ENCODE peak calls at places on chromosomes 12 and 14, in nine cellular contexts. One of them, this sample, is unnamed.

GRCh38 chr14:68449565-68450295 is 343.1 kb downstream of the ZFP36L1 start:
- DNase-seq in testis: no peak
- DNase-seq in ovary: no peak
- DNase-seq in heart left ventricle: no peak
- DNase-seq in sigmoid colon: no peak
- DNase-seq in endothelial cell of umbilical vein: no peak
- DNase-seq in body of pancreas: no peak
- DNase-seq in tibial nerve: no peak
- DNase-seq in stomach: no peak
- DNase-seq in this sample: no peak

GRCh38 chr12:67320614-67321305 is 51.6 kb downstream of the CAND1 start:
- DNase-seq in testis: no peak
- DNase-seq in ovary: no peak
- DNase-seq in heart left ventricle: no peak
- DNase-seq in sigmoid colon: no peak
- DNase-seq in endothelial cell of umbilical vein: no peak
- DNase-seq in body of pancreas: no peak
- DNase-seq in tibial nerve: no peak
- DNase-seq in stomach: no peak
- DNase-seq in this sample: no peak

GRCh38 chr12:31833541-31833840 is 104.7 kb upstream of the AMN1 start:
- DNase-seq in testis: no peak
- DNase-seq in ovary: no peak
- DNase-seq in heart left ventricle: no peak
- DNase-seq in sigmoid colon: no peak
- DNase-seq in endothelial cell of umbilical vein: no peak
- DNase-seq in body of pancreas: no peak
- DNase-seq in tibial nerve: no peak
- DNase-seq in stomach: no peak
- DNase-seq in this sample: no peak

GRCh38 chr12:105738036-105738435 is 400.7 kb downstream of the NUAK1 start:
- DNase-seq in testis: no peak
- DNase-seq in ovary: peak; percentile 31
- DNase-seq in heart left ventricle: peak; percentile 50
- DNase-seq in sigmoid colon: no peak
- DNase-seq in endothelial cell of umbilical vein: peak; percentile 98
- DNase-seq in body of pancreas: no peak
- DNase-seq in tibial nerve: peak; percentile 11
- DNase-seq in stomach: no peak
- DNase-seq in this sample: no peak

GRCh38 chr12:131944601-131945251 is 5.0 kb upstream of the EP400 start:
- DNase-seq in testis: peak; percentile 11
- DNase-seq in ovary: peak; percentile 37
- DNase-seq in heart left ventricle: no peak
- DNase-seq in sigmoid colon: peak; percentile 64
- DNase-seq in endothelial cell of umbilical vein: no peak
- DNase-seq in body of pancreas: no peak
- DNase-seq in tibial nerve: no peak
- DNase-seq in stomach: peak; percentile 21
- DNase-seq in this sample: no peak

GRCh38 chr12:76244298-76244697 is 103.9 kb downstream of the BBS10 start:
- DNase-seq in testis: no peak
- DNase-seq in ovary: no peak
- DNase-seq in heart left ventricle: no peak
- DNase-seq in sigmoid colon: no peak
- DNase-seq in endothelial cell of umbilical vein: no peak
- DNase-seq in body of pancreas: no peak
- DNase-seq in tibial nerve: no peak
- DNase-seq in stomach: no peak
- DNase-seq in this sample: peak; percentile 37

GRCh38 chr12:26614217-26614616 is 218.8 kb downstream of the ITPR2 start:
- DNase-seq in testis: peak; percentile 29
- DNase-seq in ovary: no peak
- DNase-seq in heart left ventricle: no peak
- DNase-seq in sigmoid colon: no peak
- DNase-seq in endothelial cell of umbilical vein: peak; percentile 39
- DNase-seq in body of pancreas: peak; percentile 10
- DNase-seq in tibial nerve: no peak
- DNase-seq in stomach: no peak
- DNase-seq in this sample: no peak

GRCh38 chr12:111170559-111170958 is 198.3 kb downstream of the PHETA1 start:
- DNase-seq in testis: no peak
- DNase-seq in ovary: no peak
- DNase-seq in heart left ventricle: no peak
- DNase-seq in sigmoid colon: no peak
- DNase-seq in endothelial cell of umbilical vein: no peak
- DNase-seq in body of pancreas: peak; percentile 42
- DNase-seq in tibial nerve: no peak
- DNase-seq in stomach: no peak
- DNase-seq in this sample: no peak

GRCh38 chr14:59428581-59429012 is 36.6 kb downstream of the GPR135 start:
- DNase-seq in testis: peak; percentile 43
- DNase-seq in ovary: no peak
- DNase-seq in heart left ventricle: no peak
- DNase-seq in sigmoid colon: no peak
- DNase-seq in endothelial cell of umbilical vein: peak; percentile 53
- DNase-seq in body of pancreas: no peak
- DNase-seq in tibial nerve: no peak
- DNase-seq in stomach: no peak
- DNase-seq in this sample: no peak

GRCh38 chr14:23866269-23866668 is 87.3 kb upstream of the DHRS4 start:
- DNase-seq in testis: no peak
- DNase-seq in ovary: no peak
- DNase-seq in heart left ventricle: no peak
- DNase-seq in sigmoid colon: no peak
- DNase-seq in endothelial cell of umbilical vein: no peak
- DNase-seq in body of pancreas: no peak
- DNase-seq in tibial nerve: no peak
- DNase-seq in stomach: no peak
- DNase-seq in this sample: no peak
- H3K4me1 ChIP-seq in testis: peaks cover 7% of the 10 kb centered on the region
- H3K4me1 ChIP-seq in ovary: peaks cover 6% of the 10 kb centered on the region
- H3K4me1 ChIP-seq in heart left ventricle: no peaks in the 10 kb centered on the region
- H3K4me1 ChIP-seq in sigmoid colon: no peaks in the 10 kb centered on the region
- H3K4me1 ChIP-seq in endothelial cell of umbilical vein: peaks cover 6% of the 10 kb centered on the region
- H3K4me1 ChIP-seq in body of pancreas: peaks cover 6% of the 10 kb centered on the region
- H3K4me1 ChIP-seq in tibial nerve: no peaks in the 10 kb centered on the region
- H3K4me1 ChIP-seq in stomach: no peaks in the 10 kb centered on the region
- H3K4me1 ChIP-seq in this sample: peaks cover 4% of the 10 kb centered on the region

GRCh38 chr14:30756594-30756993 is 117.8 kb upstream of the COCH start:
- DNase-seq in testis: no peak
- DNase-seq in ovary: no peak
- DNase-seq in heart left ventricle: no peak
- DNase-seq in sigmoid colon: no peak
- DNase-seq in endothelial cell of umbilical vein: no peak
- DNase-seq in body of pancreas: no peak
- DNase-seq in tibial nerve: no peak
- DNase-seq in stomach: no peak
- DNase-seq in this sample: no peak
- TF ChIP-seq POLR2A in testis: no peak
- TF ChIP-seq POLR2A in ovary: no peak
- TF ChIP-seq POLR2A in heart left ventricle: no peak
- TF ChIP-seq POLR2A in sigmoid colon: no peak
- TF ChIP-seq POLR2A in endothelial cell of umbilical vein: no peak
- TF ChIP-seq POLR2A in body of pancreas: no peak
- TF ChIP-seq POLR2A in tibial nerve: no peak
- TF ChIP-seq POLR2A in stomach: no peak
- TF ChIP-seq POLR2A in this sample: no peak

GRCh38 chr14:91308337-91308736 is 63.8 kb upstream of the GPR68 start:
- DNase-seq in testis: peak; percentile 42
- DNase-seq in ovary: no peak
- DNase-seq in heart left ventricle: no peak
- DNase-seq in sigmoid colon: no peak
- DNase-seq in endothelial cell of umbilical vein: peak; percentile 56
- DNase-seq in body of pancreas: no peak
- DNase-seq in tibial nerve: no peak
- DNase-seq in stomach: no peak
- DNase-seq in this sample: no peak
- H3K4me1 ChIP-seq in testis: no peaks in the 10 kb centered on the region
- H3K4me1 ChIP-seq in ovary: no peaks in the 10 kb centered on the region
- H3K4me1 ChIP-seq in heart left ventricle: no peaks in the 10 kb centered on the region
- H3K4me1 ChIP-seq in sigmoid colon: no peaks in the 10 kb centered on the region
- H3K4me1 ChIP-seq in endothelial cell of umbilical vein: peaks cover 9% of the 10 kb centered on the region
- H3K4me1 ChIP-seq in body of pancreas: no peaks in the 10 kb centered on the region
- H3K4me1 ChIP-seq in tibial nerve: no peaks in the 10 kb centered on the region
- H3K4me1 ChIP-seq in stomach: no peaks in the 10 kb centered on the region
- H3K4me1 ChIP-seq in this sample: peaks cover 5% of the 10 kb centered on the region

DNA sequence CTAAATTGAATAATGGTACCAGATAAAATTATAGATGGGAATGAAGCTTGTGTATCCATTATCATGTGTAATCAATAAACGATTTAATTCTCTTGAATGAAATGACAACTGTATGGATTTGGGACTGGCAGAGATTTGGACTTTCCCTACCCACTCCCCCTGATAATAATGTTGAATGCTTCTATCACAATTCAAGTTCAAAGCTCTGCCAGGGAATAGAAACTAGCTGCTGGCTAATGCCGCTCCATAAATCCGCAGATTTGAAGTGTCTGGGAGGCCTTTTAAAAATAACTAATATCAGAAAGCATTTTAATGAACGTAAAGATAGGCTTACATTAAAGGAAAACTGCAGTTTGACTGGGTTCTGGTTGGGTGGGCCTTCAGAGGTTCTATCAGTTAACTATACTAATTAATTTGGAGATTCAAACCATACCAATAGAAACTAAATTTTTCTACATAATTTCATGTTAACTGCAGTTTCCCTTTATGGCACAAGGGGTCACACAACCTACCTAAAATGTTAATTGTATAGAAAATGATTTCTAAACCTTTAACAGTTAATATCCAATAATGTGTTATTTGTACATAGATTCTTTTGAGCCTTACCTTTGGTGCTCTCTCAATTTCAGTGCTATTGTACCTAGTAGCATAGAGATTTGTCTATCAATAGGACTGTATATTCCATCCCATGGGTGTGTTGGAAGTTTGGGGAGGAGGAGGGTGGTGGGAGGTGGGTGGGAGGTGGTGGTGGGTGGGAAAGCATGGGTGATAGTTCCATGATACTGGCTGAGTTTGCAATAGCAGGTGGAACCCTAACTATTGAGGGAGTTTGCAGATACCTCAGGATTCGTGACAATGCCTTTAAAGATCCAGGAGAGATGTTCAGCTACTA is 4.9 kb downstream of the HNRNPA1 start:
- DNase-seq in testis: no peak
- DNase-seq in ovary: no peak
- DNase-seq in heart left ventricle: no peak
- DNase-seq in sigmoid colon: no peak
- DNase-seq in endothelial cell of umbilical vein: no peak
- DNase-seq in body of pancreas: no peak
- DNase-seq in tibial nerve: no peak
- DNase-seq in stomach: no peak
- DNase-seq in this sample: no peak
- TF ChIP-seq POLR2A in testis: no peak
- TF ChIP-seq POLR2A in ovary: no peak
- TF ChIP-seq POLR2A in heart left ventricle: no peak
- TF ChIP-seq POLR2A in sigmoid colon: no peak
- TF ChIP-seq POLR2A in endothelial cell of umbilical vein: no peak
- TF ChIP-seq POLR2A in body of pancreas: no peak
- TF ChIP-seq POLR2A in tibial nerve: no peak
- TF ChIP-seq POLR2A in stomach: no peak
- TF ChIP-seq POLR2A in this sample: no peak

DNA sequence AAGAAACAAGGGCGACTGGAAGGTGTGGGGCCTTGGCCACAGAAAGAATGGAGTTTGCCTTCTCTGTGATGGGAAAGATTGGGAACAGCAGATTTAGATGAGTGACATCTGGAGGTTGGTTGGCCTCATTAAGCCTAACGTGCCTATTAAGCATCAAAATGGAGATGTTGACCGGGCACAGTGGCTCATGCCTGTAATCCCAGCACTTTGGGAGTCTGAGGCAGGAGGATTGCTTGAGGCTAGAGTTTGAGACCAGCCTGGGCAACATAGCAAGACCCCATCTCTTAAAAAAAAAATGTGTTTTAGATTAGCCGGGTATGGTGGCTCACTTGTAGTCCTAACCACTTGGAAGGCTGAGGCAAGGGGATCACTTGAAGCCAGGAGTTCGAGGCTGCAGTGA is 171.9 kb downstream of the ETV6 start:
- DNase-seq in testis: no peak
- DNase-seq in ovary: no peak
- DNase-seq in heart left ventricle: no peak
- DNase-seq in sigmoid colon: no peak
- DNase-seq in endothelial cell of umbilical vein: no peak
- DNase-seq in body of pancreas: no peak
- DNase-seq in tibial nerve: no peak
- DNase-seq in stomach: no peak
- DNase-seq in this sample: no peak
- H3K4me1 ChIP-seq in testis: peaks cover 25% of the 10 kb centered on the region
- H3K4me1 ChIP-seq in ovary: peaks cover 2% of the 10 kb centered on the region
- H3K4me1 ChIP-seq in heart left ventricle: peaks cover 4% of the 10 kb centered on the region
- H3K4me1 ChIP-seq in sigmoid colon: peaks cover 55% of the 10 kb centered on the region
- H3K4me1 ChIP-seq in endothelial cell of umbilical vein: peaks cover 16% of the 10 kb centered on the region
- H3K4me1 ChIP-seq in body of pancreas: peaks cover 14% of the 10 kb centered on the region
- H3K4me1 ChIP-seq in tibial nerve: no peaks in the 10 kb centered on the region
- H3K4me1 ChIP-seq in stomach: no peaks in the 10 kb centered on the region
- H3K4me1 ChIP-seq in this sample: peaks cover 11% of the 10 kb centered on the region

GRCh38 chr12:2049604-2050540 is 2.9 kb upstream of the CACNA1C start:
- DNase-seq in testis: no peak
- DNase-seq in ovary: no peak
- DNase-seq in heart left ventricle: no peak
- DNase-seq in sigmoid colon: no peak
- DNase-seq in endothelial cell of umbilical vein: no peak
- DNase-seq in body of pancreas: no peak
- DNase-seq in tibial nerve: no peak
- DNase-seq in stomach: no peak
- DNase-seq in this sample: no peak
- TF ChIP-seq POLR2A in testis: no peak
- TF ChIP-seq POLR2A in ovary: no peak
- TF ChIP-seq POLR2A in heart left ventricle: no peak
- TF ChIP-seq POLR2A in sigmoid colon: no peak
- TF ChIP-seq POLR2A in endothelial cell of umbilical vein: no peak
- TF ChIP-seq POLR2A in body of pancreas: no peak
- TF ChIP-seq POLR2A in tibial nerve: no peak
- TF ChIP-seq POLR2A in stomach: no peak
- TF ChIP-seq POLR2A in this sample: no peak